ENCODE peak calls at places on chromosomes 6 and 20, in five cellular contexts. E is HepG2, F is K562, O is endothelial cell of umbilical vein, B is A549. J is an unnamed sample.

GRCh38 chr20:62795023-62795761 is 1.1 kb upstream of the MRGBP start:
- DNase-seq in E (peak), F (peak), O (peak), B (peak), J (peak)

GRCh38 chr6:159134701-159135364 is 34.4 kb upstream of the FNDC1 start:
- DNase-seq in E (peak), F (peak), O (peak), B (peak), J (peak)

GRCh38 chr6:106556368-106556960 is 72.8 kb downstream of the RTN4IP1 start:
- DNase-seq in E (peak), F (no peak), O (peak), B (no peak), J (peak)

GRCh38 chr20:13771853-13772453 is 12.8 kb downstream of the ESF1 start:
- DNase-seq in E (peak), F (no peak), O (peak), B (peak), J (peak)

GRCh38 chr20:25251019-25251418 is 3.1 kb downstream of the PYGB start:
- DNase-seq in E (no peak), F (no peak), O (no peak), B (no peak), J (no peak)

GRCh38 chr6:81834141-81834621 is 81.7 kb upstream of the TENT5A start:
- DNase-seq in E (no peak), F (no peak), O (no peak), B (no peak), J (no peak)

GRCh38 chr6:63573899-63574553 is 1.7 kb downstream of the LOC128125822 start:
- DNase-seq in E (peak), F (peak), O (peak), B (no peak), J (peak)

GRCh38 chr20:16178671-16179070 is 394.6 kb downstream of the KIF16B start:
- DNase-seq in E (no peak), F (no peak), O (no peak), B (no peak), J (no peak)

GRCh38 chr6:57177545-57178225 is 5.6 kb downstream of the BAG2 start:
- DNase-seq in E (no peak), F (no peak), O (no peak), B (no peak), J (no peak)

GRCh38 chr6:31441368-31442267 is 38.2 kb downstream of the MICA start:
- DNase-seq in E (peak), F (peak), O (peak), B (peak), J (peak)

GRCh38 chr6:105873799-105874198 is 212.3 kb upstream of the PRDM1 start:
- DNase-seq in E (no peak), F (no peak), O (no peak), B (no peak), J (no peak)

GRCh38 chr6:38549795-38550194 is 89.9 kb downstream of the BTBD9 start:
- DNase-seq in E (no peak), F (no peak), O (no peak), B (no peak), J (no peak)

GRCh38 chr6:152148412-152148811 is 340.9 kb downstream of the ESR1 start:
- DNase-seq in E (no peak), F (no peak), O (no peak), B (no peak), J (no peak)

GRCh38 chr6:4593891-4594445 is 182.2 kb upstream of the CDYL start:
- DNase-seq in E (no peak), F (no peak), O (no peak), B (no peak), J (no peak)

GRCh38 chr20:1810926-1811620 is 84.1 kb upstream of the SIRPA start:
- DNase-seq in E (peak), F (no peak), O (peak), B (no peak), J (peak)

GRCh38 chr6:128400875-128401274 is 119.5 kb downstream of the PTPRK start:
- DNase-seq in E (no peak), F (no peak), O (no peak), B (no peak), J (no peak)

GRCh38 chr20:38164069-38164468 is 1.0 kb downstream of the TGM2 start:
- DNase-seq in E (no peak), F (no peak), O (no peak), B (no peak), J (no peak)

GRCh38 chr20:11108102-11108842 is 434.5 kb upstream of the JAG1 start:
- DNase-seq in E (no peak), F (no peak), O (peak), B (no peak), J (no peak)

GRCh38 chr20:561437-562231 is 18.0 kb upstream of the CSNK2A1 start:
- DNase-seq in E (peak), F (peak), O (peak), B (peak), J (peak)

GRCh38 chr20:64081620-64081964 is 1.7 kb downstream of the OPRL1 start:
- DNase-seq in E (no peak), F (no peak), O (no peak), B (no peak), J (no peak)

GRCh38 chr6:30151580-30151979 is 9.4 kb downstream of the TRIM10 start:
- DNase-seq in E (no peak), F (peak), O (no peak), B (no peak), J (peak)

GRCh38 chr20:62590301-62591121 is 51.8 kb upstream of the SLCO4A1 start:
- DNase-seq in E (no peak), F (no peak), O (peak), B (peak), J (no peak)

GRCh38 chr20:53412600-53413187 is 180.9 kb downstream of the ZNF217 start:
- DNase-seq in E (no peak), F (no peak), O (no peak), B (no peak), J (no peak)

GRCh38 chr6:137866914-137867684 is at the start of gene TNFAIP3:
- DNase-seq in E (peak), F (peak), O (peak), B (peak), J (peak)

GRCh38 chr6:46090115-46091079 is 39.4 kb upstream of the ENPP4 start:
- DNase-seq in E (peak), F (peak), O (peak), B (peak), J (peak)

GRCh38 chr20:40279390-40279789 is 409.6 kb downstream of the MAFB start:
- DNase-seq in E (no peak), F (no peak), O (peak), B (no peak), J (peak)

GRCh38 chr20:46368902-46369268 is 37.5 kb downstream of the ELMO2 start:
- DNase-seq in E (no peak), F (peak), O (no peak), B (no peak), J (no peak)

GRCh38 chr6:149899926-149900619 is 2.2 kb upstream of the RAET1E start:
- DNase-seq in E (no peak), F (no peak), O (no peak), B (no peak), J (no peak)

GRCh38 chr20:63161176-63161651 is 54.7 kb downstream of the YTHDF1 start:
- DNase-seq in E (no peak), F (no peak), O (no peak), B (no peak), J (no peak)

GRCh38 chr6:155188707-155189496 is 74.9 kb upstream of the CLDN20 start:
- DNase-seq in E (peak), F (no peak), O (peak), B (no peak), J (peak)

GRCh38 chr20:50746138-50746940 is 15.0 kb downstream of the PARD6B start:
- DNase-seq in E (peak), F (no peak), O (no peak), B (no peak), J (no peak)

GRCh38 chr6:75176076-75176582 is 29.7 kb downstream of the COL12A1 start:
- DNase-seq in E (no peak), F (no peak), O (no peak), B (no peak), J (no peak)
- TF ChIP-seq MYC in E (no peak), F (no peak), O (no peak), B (no peak), J (no peak)

GRCh38 chr20:18058661-18059467 is 1.1 kb upstream of the OVOL2 start:
- DNase-seq in E (no peak), F (no peak), O (no peak), B (no peak), J (peak)

GRCh38 chr20:18057994-18058349 is 256 bp upstream of the OVOL2 start:
- DNase-seq in E (no peak), F (no peak), O (no peak), B (no peak), J (no peak)

GRCh38 chr20:18056174-18057105 is 1.3 kb downstream of the OVOL2 start:
- DNase-seq in E (no peak), F (no peak), O (no peak), B (no peak), J (peak)

GRCh38 chr20:18055261-18055660 is 2.5 kb downstream of the OVOL2 start:
- DNase-seq in E (no peak), F (no peak), O (no peak), B (no peak), J (peak)

GRCh38 chr20:18057106-18057993 is at the start of gene OVOL2:
- DNase-seq in E (no peak), F (peak), O (no peak), B (no peak), J (no peak)
- TF ChIP-seq POLR2A in E (no peak), F (no peak), O (no peak), B (no peak), J (no peak)

GRCh38 chr6:87344513-87344912 is at the start of gene C6orf163:
- DNase-seq in E (no peak), F (no peak), O (no peak), B (no peak), J (no peak)
- TF ChIP-seq MYC in E (no peak), F (no peak), O (no peak), B (no peak), J (no peak)

GRCh38 chr20:8722277-8722928 is 346.5 kb upstream of the PLCB4 start:
- DNase-seq in E (peak), F (peak), O (peak), B (peak), J (peak)

GRCh38 chr20:8723296-8723695 is 345.6 kb upstream of the PLCB4 start:
- DNase-seq in E (no peak), F (no peak), O (no peak), B (no peak), J (no peak)

GRCh38 chr20:8721098-8721497 is 347.8 kb upstream of the PLCB4 start:
- DNase-seq in E (peak), F (no peak), O (peak), B (peak), J (peak)

GRCh38 chr20:8720089-8720488 is 348.8 kb upstream of the PLCB4 start:
- DNase-seq in E (no peak), F (no peak), O (no peak), B (no peak), J (no peak)

GRCh38 chr20:8724884-8725283 is 344.0 kb upstream of the PLCB4 start:
- DNase-seq in E (no peak), F (no peak), O (no peak), B (no peak), J (no peak)
- TF ChIP-seq POLR2A in E (no peak), F (no peak), O (no peak), B (no peak), J (no peak)

J was measured in NB4.